ENCODE peak calls at places on chromosomes 3 and 15, in eight cellular contexts. W, J, R, N, Y, M, U and O are unnamed samples.

GRCh38 chr15:93265046-93265658 is 176.1 kb upstream of the RGMA start:
- DNase-seq in M (no peak), W (no peak), Y (no peak), N (no peak), R (no peak), J (no peak), U (no peak), O (no peak)

GRCh38 chr3:129360705-129361460 is 67.6 kb downstream of the EFCAB12 start:
- DNase-seq in M (no peak), N (no peak), R (no peak), U (no peak), W (no peak), J (no peak), Y (peak), O (no peak)

GRCh38 chr15:95684693-95685115 is 645.8 kb upstream of the NR2F2 start:
- DNase-seq in N (no peak), Y (peak), R (no peak), W (no peak), U (no peak), J (no peak), M (peak), O (no peak)

GRCh38 chr15:20356444-20357138 is 185.0 kb downstream of the GOLGA6L6 start:
- DNase-seq in J (peak), R (peak), Y (no peak), U (peak), M (no peak), N (peak), W (peak), O (no peak)

GRCh38 chr15:100298257-100298656 is 43.5 kb downstream of the ADAMTS17 start:
- DNase-seq in W (no peak), N (no peak), U (no peak), J (no peak), Y (no peak), M (no peak), R (no peak), O (no peak)

GRCh38 chr3:13843351-13843750 is 36.5 kb downstream of the WNT7A start:
- DNase-seq in R (no peak), U (no peak), J (no peak), Y (no peak), N (peak), M (no peak), W (no peak), O (no peak)

GRCh38 chr15:79832358-79832757 is 64.5 kb downstream of the MTHFS start:
- DNase-seq in W (no peak), R (no peak), J (no peak), Y (no peak), N (no peak), U (no peak), M (no peak), O (no peak)

GRCh38 chr15:74375303-74375693 is 7.9 kb upstream of the CYP11A1 start:
- DNase-seq in N (peak), Y (peak), U (peak), J (peak), W (peak), R (peak), M (peak), O (peak)

GRCh38 chr3:149332227-149332765 is 1.1 kb downstream of the TM4SF18 start:
- DNase-seq in J (no peak), N (no peak), U (no peak), Y (no peak), W (no peak), R (no peak), M (no peak), O (no peak)

GRCh38 chr15:51223771-51224229 is 114.6 kb downstream of the CYP19A1 start:
- DNase-seq in Y (peak), R (no peak), M (peak), J (no peak), N (no peak), W (no peak), U (no peak), O (no peak)

GRCh38 chr3:7172996-7173395 is 312.1 kb downstream of the GRM7 start:
- DNase-seq in N (no peak), U (no peak), W (no peak), Y (no peak), M (no peak), R (no peak), J (no peak), O (no peak)

GRCh38 chr3:180177255-180177654 is 140.5 kb upstream of the PEX5L start:
- DNase-seq in R (no peak), U (no peak), W (no peak), Y (no peak), J (no peak), N (no peak), M (no peak), O (no peak)

GRCh38 chr3:12187448-12188327 is 29.0 kb upstream of the TIMP4 start:
- DNase-seq in U (no peak), Y (peak), R (no peak), M (no peak), J (peak), W (peak), N (peak), O (no peak)
- H3K4me3 ChIP-seq in U (no peak), Y (no peak), R (no peak), M (no peak), J (no peak), W (no peak), N (no peak), O (no peak)

GRCh38 chr3:138186216-138186615 is 885 bp upstream of the ARMC8 start:
- DNase-seq in R (no peak), N (no peak), W (no peak), M (no peak), J (no peak), U (peak), Y (no peak), O (no peak)
- H3K4me3 ChIP-seq in R (peak), N (no peak), W (peak), M (peak), J (peak), U (no peak), Y (peak), O (no peak)

DNA sequence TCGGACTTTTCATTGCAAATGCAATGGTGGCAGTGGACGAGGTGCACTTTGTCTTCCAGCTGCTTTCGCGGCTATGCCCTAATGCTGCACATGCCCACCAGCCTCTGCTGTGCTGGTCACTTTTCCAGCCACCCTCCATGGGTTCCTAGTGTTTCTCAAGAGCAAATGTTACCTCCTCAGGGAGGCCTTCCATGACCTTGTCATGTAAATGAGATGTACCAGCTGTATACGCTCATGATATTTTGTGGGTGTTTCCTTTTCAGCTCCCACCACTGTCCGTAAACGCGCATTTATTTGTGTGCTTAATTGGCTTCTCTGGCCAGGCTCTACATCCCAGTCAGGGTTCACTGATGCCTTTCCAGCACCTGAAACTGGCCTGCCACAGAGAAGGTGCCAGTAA is 82.3 kb downstream of the CHST2 start:
- DNase-seq in W (no peak), R (no peak), J (no peak), M (no peak), U (no peak), Y (no peak), N (no peak), O (no peak)
- H3K4me3 ChIP-seq in W (no peak), R (no peak), J (no peak), M (no peak), U (no peak), Y (no peak), N (no peak), O (no peak)

GRCh38 chr3:42050126-42050525 is 41.0 kb upstream of the TRAK1 start:
- DNase-seq in R (no peak), J (no peak), W (no peak), Y (no peak), N (no peak), U (no peak), M (no peak), O (no peak)

GRCh38 chr3:42051384-42052131 is 39.6 kb upstream of the TRAK1 start:
- DNase-seq in Y (peak), W (no peak), N (no peak), J (no peak), R (no peak), M (no peak), U (no peak), O (no peak)

GRCh38 chr3:42053476-42053875 is 37.7 kb upstream of the TRAK1 start:
- DNase-seq in N (no peak), J (no peak), U (no peak), Y (no peak), M (no peak), R (no peak), W (peak), O (no peak)

GRCh38 chr3:42052867-42053351 is 38.2 kb upstream of the TRAK1 start:
- DNase-seq in J (no peak), R (no peak), U (no peak), M (no peak), N (no peak), W (no peak), Y (peak), O (peak)

GRCh38 chr3:42052132-42052866 is 38.9 kb upstream of the TRAK1 start:
- DNase-seq in Y (peak), J (no peak), U (no peak), M (peak), W (no peak), R (no peak), N (no peak), O (no peak)
- H3K4me3 ChIP-seq in Y (no peak), J (no peak), U (no peak), M (no peak), W (no peak), R (no peak), N (no peak), O (peak)

GRCh38 chr15:85932391-85932790 is 137.7 kb upstream of the KLHL25 start:
- DNase-seq in J (no peak), Y (no peak), W (no peak), M (no peak), N (no peak), U (no peak), R (no peak), O (no peak)
- H3K4me3 ChIP-seq in J (no peak), Y (no peak), W (no peak), M (no peak), N (no peak), U (no peak), R (no peak), O (no peak)

DNA sequence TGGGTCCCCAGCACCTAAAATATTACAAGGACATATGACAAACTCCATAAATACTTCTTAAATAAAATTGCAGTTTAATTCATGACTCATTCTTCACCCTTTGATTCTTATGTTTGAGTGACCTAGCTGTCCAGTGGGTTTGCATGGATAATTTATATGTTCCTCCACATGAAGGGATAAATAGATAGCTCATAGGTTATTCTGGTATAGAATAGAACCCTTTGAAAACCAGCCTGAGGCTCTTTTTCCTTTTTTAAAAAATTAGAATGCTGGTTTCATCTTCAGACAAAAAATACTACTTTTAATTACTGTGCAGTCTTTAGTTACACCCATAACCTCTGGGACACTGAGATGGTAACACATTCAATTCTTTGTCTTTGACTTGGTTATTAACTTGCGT is 97.1 kb upstream of the SAMMSON start:
- DNase-seq in J (no peak), U (no peak), W (no peak), R (no peak), N (no peak), M (no peak), Y (no peak), O (no peak)
- H3K4me3 ChIP-seq in J (no peak), U (no peak), W (no peak), R (no peak), N (no peak), M (no peak), Y (no peak), O (no peak)

GRCh38 chr3:30503431-30503830 is 103.0 kb upstream of the TGFBR2 start:
- DNase-seq in J (no peak), Y (no peak), M (no peak), N (no peak), R (no peak), U (no peak), W (no peak), O (no peak)
- H3K4me3 ChIP-seq in J (no peak), Y (no peak), M (no peak), N (no peak), R (no peak), U (no peak), W (no peak), O (no peak)